ENCODE peak calls at places on chromosomes 12 and 14, in four cellular contexts. One of them, this sample, is unnamed.

GRCh38 chr12:5792350-5792749 is 152.7 kb downstream of the ANO2 start:
- DNase-seq in heart right ventricle: no peak
- DNase-seq in AG04450: no peak
- DNase-seq in thoracic aorta: no peak
- DNase-seq in this sample: no peak

GRCh38 chr14:103501921-103502669 is 20.5 kb downstream of the CKB start:
- DNase-seq in heart right ventricle: no peak
- DNase-seq in AG04450: no peak
- DNase-seq in thoracic aorta: no peak
- DNase-seq in this sample: no peak

GRCh38 chr12:67650528-67651379 is 2.2 kb downstream of the DYRK2 start:
- DNase-seq in heart right ventricle: no peak
- DNase-seq in AG04450: no peak
- DNase-seq in thoracic aorta: no peak
- DNase-seq in this sample: no peak

GRCh38 chr14:91835197-91835919 is 32.0 kb downstream of the TC2N start:
- DNase-seq in heart right ventricle: no peak
- DNase-seq in AG04450: no peak
- DNase-seq in thoracic aorta: no peak
- DNase-seq in this sample: no peak

GRCh38 chr12:26108915-26109314 is 15.9 kb downstream of the BHLHE41 start:
- DNase-seq in heart right ventricle: no peak
- DNase-seq in AG04450: no peak
- DNase-seq in thoracic aorta: no peak
- DNase-seq in this sample: no peak

GRCh38 chr14:69299286-69300035 is 39.5 kb downstream of the GALNT16 start:
- DNase-seq in heart right ventricle: no peak
- DNase-seq in AG04450: no peak
- DNase-seq in thoracic aorta: no peak
- DNase-seq in this sample: no peak

GRCh38 chr14:89378119-89378518 is 38.9 kb downstream of the FOXN3 start:
- DNase-seq in heart right ventricle: no peak
- DNase-seq in AG04450: peak
- DNase-seq in thoracic aorta: no peak
- DNase-seq in this sample: no peak

GRCh38 chr14:95523818-95524448 is 7.5 kb upstream of the SYNE3 start:
- DNase-seq in heart right ventricle: no peak
- DNase-seq in AG04450: peak
- DNase-seq in thoracic aorta: no peak
- DNase-seq in this sample: no peak

GRCh38 chr12:11779286-11779685 is 129.8 kb downstream of the ETV6 start:
- DNase-seq in heart right ventricle: no peak
- DNase-seq in AG04450: no peak
- DNase-seq in thoracic aorta: no peak
- DNase-seq in this sample: no peak

GRCh38 chr14:68548194-68549056 is 244.4 kb downstream of the ZFP36L1 start:
- DNase-seq in heart right ventricle: peak
- DNase-seq in AG04450: peak
- DNase-seq in thoracic aorta: peak
- DNase-seq in this sample: peak

GRCh38 chr12:1797011-1797901 is 23.1 kb upstream of the LRTM2 start:
- DNase-seq in heart right ventricle: peak
- DNase-seq in AG04450: no peak
- DNase-seq in thoracic aorta: no peak
- DNase-seq in this sample: no peak

GRCh38 chr12:106642991-106643390 is 60.2 kb downstream of the RFX4 start:
- DNase-seq in heart right ventricle: no peak
- DNase-seq in AG04450: no peak
- DNase-seq in thoracic aorta: no peak
- DNase-seq in this sample: no peak

GRCh38 chr12:31859232-31859977 is 99.8 kb upstream of the RESF1 start:
- DNase-seq in heart right ventricle: no peak
- DNase-seq in AG04450: no peak
- DNase-seq in thoracic aorta: no peak
- DNase-seq in this sample: no peak

GRCh38 chr14:70266157-70266556 is 77.4 kb upstream of the SLC8A3 start:
- DNase-seq in heart right ventricle: no peak
- DNase-seq in AG04450: no peak
- DNase-seq in thoracic aorta: no peak
- DNase-seq in this sample: no peak

GRCh38 chr14:22472466-22472865 is 116.6 kb downstream of the DAD1 start:
- DNase-seq in heart right ventricle: no peak
- DNase-seq in AG04450: no peak
- DNase-seq in thoracic aorta: no peak
- DNase-seq in this sample: no peak

GRCh38 chr14:76904740-76905569 is 78.7 kb downstream of the LRRC74A start:
- DNase-seq in heart right ventricle: no peak
- DNase-seq in AG04450: peak
- DNase-seq in thoracic aorta: no peak
- DNase-seq in this sample: peak

GRCh38 chr12:30813741-30814687 is 59.3 kb upstream of the CAPRIN2 start:
- DNase-seq in heart right ventricle: no peak
- DNase-seq in AG04450: no peak
- DNase-seq in thoracic aorta: no peak
- DNase-seq in this sample: no peak

GRCh38 chr12:104846056-104846762 is 111.9 kb downstream of the SLC41A2 start:
- DNase-seq in heart right ventricle: no peak
- DNase-seq in AG04450: no peak
- DNase-seq in thoracic aorta: no peak
- DNase-seq in this sample: no peak
- H3K4me3 ChIP-seq in heart right ventricle: no peak
- H3K4me3 ChIP-seq in AG04450: no peak
- H3K4me3 ChIP-seq in thoracic aorta: no peak
- H3K4me3 ChIP-seq in this sample: no peak

DNA sequence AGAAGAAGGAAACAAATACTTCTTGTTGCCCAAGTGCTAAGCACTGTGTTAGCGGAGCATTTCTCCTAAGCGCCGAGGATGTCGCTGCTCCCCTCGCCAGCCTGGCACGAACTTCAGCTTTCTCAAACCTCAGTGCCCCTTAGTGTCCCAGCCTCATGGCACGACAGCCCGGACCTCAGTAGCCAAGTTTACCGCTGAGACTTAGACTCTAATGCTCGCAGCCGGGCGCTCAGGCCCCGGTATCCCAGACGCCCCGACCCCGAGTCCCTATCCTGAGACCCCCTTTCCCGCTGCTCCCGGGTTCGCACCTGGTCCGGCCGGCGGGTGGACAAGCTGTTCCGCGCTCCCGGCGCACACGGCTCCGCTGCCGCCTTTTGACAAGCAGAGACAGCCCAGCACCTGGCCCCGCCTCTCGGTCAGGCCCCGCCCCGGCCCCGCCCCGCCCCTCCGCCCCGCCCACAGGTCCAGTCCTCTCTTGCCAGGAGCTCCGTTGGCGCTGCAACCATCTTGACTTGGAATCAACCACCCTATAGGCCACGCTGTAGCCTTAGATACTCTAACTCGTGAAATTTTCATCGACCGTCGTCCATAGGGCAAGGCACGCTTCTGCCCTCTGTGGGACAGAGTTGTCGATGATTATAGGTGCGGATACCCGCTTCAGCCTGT is at the start of gene VDR:
- DNase-seq in heart right ventricle: peak
- DNase-seq in AG04450: peak
- DNase-seq in thoracic aorta: no peak
- DNase-seq in this sample: no peak
- TF ChIP-seq CTCF in heart right ventricle: no peak
- TF ChIP-seq CTCF in AG04450: peak
- TF ChIP-seq CTCF in thoracic aorta: no peak
- TF ChIP-seq CTCF in this sample: peak

GRCh38 chr12:55840581-55841351 is 2.0 kb downstream of the MMP19 start:
- DNase-seq in heart right ventricle: no peak
- DNase-seq in AG04450: no peak
- DNase-seq in thoracic aorta: no peak
- DNase-seq in this sample: no peak

GRCh38 chr12:55845349-55845748 is 2.6 kb upstream of the MMP19 start:
- DNase-seq in heart right ventricle: no peak
- DNase-seq in AG04450: no peak
- DNase-seq in thoracic aorta: no peak
- DNase-seq in this sample: no peak

GRCh38 chr12:55845785-55846496 is 3.2 kb upstream of the MMP19 start:
- DNase-seq in heart right ventricle: no peak
- DNase-seq in AG04450: no peak
- DNase-seq in thoracic aorta: no peak
- DNase-seq in this sample: no peak

GRCh38 chr12:55843431-55843830 is 695 bp upstream of the MMP19 start:
- DNase-seq in heart right ventricle: no peak
- DNase-seq in AG04450: no peak
- DNase-seq in thoracic aorta: no peak
- DNase-seq in this sample: no peak

GRCh38 chr12:55842681-55843429 is at the start of gene MMP19:
- DNase-seq in heart right ventricle: no peak
- DNase-seq in AG04450: peak
- DNase-seq in thoracic aorta: no peak
- DNase-seq in this sample: peak
- H3K4me3 ChIP-seq in heart right ventricle: no peak
- H3K4me3 ChIP-seq in AG04450: peak
- H3K4me3 ChIP-seq in thoracic aorta: peak
- H3K4me3 ChIP-seq in this sample: peak

GRCh38 chr12:109069307-109070231 is 17.2 kb downstream of the USP30 start:
- DNase-seq in heart right ventricle: no peak
- DNase-seq in AG04450: no peak
- DNase-seq in thoracic aorta: no peak
- DNase-seq in this sample: no peak
- TF ChIP-seq CTCF in heart right ventricle: no peak
- TF ChIP-seq CTCF in AG04450: no peak
- TF ChIP-seq CTCF in thoracic aorta: no peak
- TF ChIP-seq CTCF in this sample: no peak

GRCh38 chr12:117091758-117092510 is 7.3 kb downstream of the TESC start:
- DNase-seq in heart right ventricle: no peak
- DNase-seq in AG04450: no peak
- DNase-seq in thoracic aorta: no peak
- DNase-seq in this sample: no peak

GRCh38 chr12:117090816-117091711 is 8.2 kb downstream of the TESC start:
- DNase-seq in heart right ventricle: no peak
- DNase-seq in AG04450: no peak
- DNase-seq in thoracic aorta: no peak
- DNase-seq in this sample: no peak

GRCh38 chr12:117092511-117092780 is 6.8 kb downstream of the TESC start:
- DNase-seq in heart right ventricle: no peak
- DNase-seq in AG04450: no peak
- DNase-seq in thoracic aorta: no peak
- DNase-seq in this sample: no peak

GRCh38 chr12:117089463-117089862 is 9.8 kb downstream of the TESC start:
- DNase-seq in heart right ventricle: no peak
- DNase-seq in AG04450: no peak
- DNase-seq in thoracic aorta: no peak
- DNase-seq in this sample: no peak

GRCh38 chr12:117090388-117090787 is 8.8 kb downstream of the TESC start:
- DNase-seq in heart right ventricle: no peak
- DNase-seq in AG04450: no peak
- DNase-seq in thoracic aorta: no peak
- DNase-seq in this sample: no peak
- H3K4me3 ChIP-seq in heart right ventricle: no peak
- H3K4me3 ChIP-seq in AG04450: no peak
- H3K4me3 ChIP-seq in thoracic aorta: no peak
- H3K4me3 ChIP-seq in this sample: no peak

GRCh38 chr14:47678157-47678556 is 2.8 kb upstream of the MDGA2 start:
- DNase-seq in heart right ventricle: no peak
- DNase-seq in AG04450: no peak
- DNase-seq in thoracic aorta: no peak
- DNase-seq in this sample: no peak
- TF ChIP-seq CTCF in heart right ventricle: no peak
- TF ChIP-seq CTCF in AG04450: no peak
- TF ChIP-seq CTCF in thoracic aorta: no peak
- TF ChIP-seq CTCF in this sample: no peak

GRCh38 chr12:104276192-104277131 is 27.1 kb upstream of the EID3 start:
- DNase-seq in heart right ventricle: no peak
- DNase-seq in AG04450: no peak
- DNase-seq in thoracic aorta: no peak
- DNase-seq in this sample: no peak
- H3K4me3 ChIP-seq in heart right ventricle: no peak
- H3K4me3 ChIP-seq in AG04450: no peak
- H3K4me3 ChIP-seq in thoracic aorta: peak
- H3K4me3 ChIP-seq in this sample: no peak

This sample was measured in HFF-Myc.